ENCODE peak calls at places on chromosomes 7 and 10, in five cellular contexts. One of them, this sample, is unnamed.

GRCh38 chr7:114409750-114410149 is 4.9 kb upstream of the FOXP2 start:
- DNase-seq in MV-4-11: peak
- DNase-seq in kidney epithelial cell: no peak
- DNase-seq in pancreas: no peak
- DNase-seq in choroid plexus epithelial cell: no peak
- DNase-seq in this sample: no peak

GRCh38 chr7:7311001-7311400 is 128.7 kb downstream of the C1GALT1 start:
- DNase-seq in MV-4-11: no peak
- DNase-seq in kidney epithelial cell: no peak
- DNase-seq in pancreas: no peak
- DNase-seq in choroid plexus epithelial cell: no peak
- DNase-seq in this sample: no peak

GRCh38 chr7:116674508-116675173 is 2.6 kb downstream of the MET start:
- DNase-seq in MV-4-11: no peak
- DNase-seq in kidney epithelial cell: no peak
- DNase-seq in pancreas: no peak
- DNase-seq in choroid plexus epithelial cell: no peak
- DNase-seq in this sample: no peak

GRCh38 chr10:101226506-101226887 is 2.8 kb downstream of the LBX1 start:
- DNase-seq in MV-4-11: no peak
- DNase-seq in kidney epithelial cell: no peak
- DNase-seq in pancreas: no peak
- DNase-seq in choroid plexus epithelial cell: no peak
- DNase-seq in this sample: no peak

GRCh38 chr10:31075434-31075833 is 43.8 kb upstream of the ZNF438 start:
- DNase-seq in MV-4-11: no peak
- DNase-seq in kidney epithelial cell: peak
- DNase-seq in pancreas: no peak
- DNase-seq in choroid plexus epithelial cell: peak
- DNase-seq in this sample: no peak

GRCh38 chr10:97025613-97026242 is 160.0 kb downstream of the SLIT1 start:
- DNase-seq in MV-4-11: peak
- DNase-seq in kidney epithelial cell: no peak
- DNase-seq in pancreas: peak
- DNase-seq in choroid plexus epithelial cell: peak
- DNase-seq in this sample: peak

GRCh38 chr7:47377741-47378140 is 204.2 kb downstream of the TNS3 start:
- DNase-seq in MV-4-11: no peak
- DNase-seq in kidney epithelial cell: no peak
- DNase-seq in pancreas: no peak
- DNase-seq in choroid plexus epithelial cell: no peak
- DNase-seq in this sample: no peak

GRCh38 chr7:126228356-126229061 is 1024.2 kb downstream of the GRM8 start:
- DNase-seq in MV-4-11: no peak
- DNase-seq in kidney epithelial cell: no peak
- DNase-seq in pancreas: no peak
- DNase-seq in choroid plexus epithelial cell: no peak
- DNase-seq in this sample: no peak

GRCh38 chr10:30151581-30152389 is 92.4 kb upstream of the JCAD start:
- DNase-seq in MV-4-11: peak
- DNase-seq in kidney epithelial cell: peak
- DNase-seq in pancreas: no peak
- DNase-seq in choroid plexus epithelial cell: peak
- DNase-seq in this sample: no peak

GRCh38 chr7:74043523-74043951 is 15.6 kb downstream of the ELN start:
- DNase-seq in MV-4-11: no peak
- DNase-seq in kidney epithelial cell: no peak
- DNase-seq in pancreas: no peak
- DNase-seq in choroid plexus epithelial cell: peak
- DNase-seq in this sample: no peak

GRCh38 chr7:22854158-22855048 is 31.8 kb upstream of the TOMM7 start:
- DNase-seq in MV-4-11: peak
- DNase-seq in kidney epithelial cell: no peak
- DNase-seq in pancreas: peak
- DNase-seq in choroid plexus epithelial cell: peak
- DNase-seq in this sample: peak

GRCh38 chr7:134654104-134654775 is 7.6 kb downstream of the BPGM start:
- DNase-seq in MV-4-11: no peak
- DNase-seq in kidney epithelial cell: no peak
- DNase-seq in pancreas: no peak
- DNase-seq in choroid plexus epithelial cell: no peak
- DNase-seq in this sample: no peak

GRCh38 chr10:114638874-114639625 is 19.0 kb downstream of the ABLIM1 start:
- DNase-seq in MV-4-11: peak
- DNase-seq in kidney epithelial cell: peak
- DNase-seq in pancreas: no peak
- DNase-seq in choroid plexus epithelial cell: peak
- DNase-seq in this sample: no peak

GRCh38 chr7:117809958-117810357 is 63.3 kb downstream of the CTTNBP2 start:
- DNase-seq in MV-4-11: no peak
- DNase-seq in kidney epithelial cell: no peak
- DNase-seq in pancreas: no peak
- DNase-seq in choroid plexus epithelial cell: no peak
- DNase-seq in this sample: no peak

GRCh38 chr7:129684777-129685176 is 73.3 kb downstream of the NRF1 start:
- DNase-seq in MV-4-11: no peak
- DNase-seq in kidney epithelial cell: peak
- DNase-seq in pancreas: no peak
- DNase-seq in choroid plexus epithelial cell: peak
- DNase-seq in this sample: no peak

GRCh38 chr10:7484456-7485266 is 73.8 kb upstream of the SFMBT2 start:
- DNase-seq in MV-4-11: peak
- DNase-seq in kidney epithelial cell: no peak
- DNase-seq in pancreas: no peak
- DNase-seq in choroid plexus epithelial cell: no peak
- DNase-seq in this sample: no peak

GRCh38 chr10:97179731-97180366 is 5.9 kb downstream of the SLIT1 start:
- DNase-seq in MV-4-11: no peak
- DNase-seq in kidney epithelial cell: no peak
- DNase-seq in pancreas: no peak
- DNase-seq in choroid plexus epithelial cell: no peak
- DNase-seq in this sample: peak

GRCh38 chr7:732556-732955 is 5.5 kb upstream of the PRKAR1B start:
- DNase-seq in MV-4-11: no peak
- DNase-seq in kidney epithelial cell: no peak
- DNase-seq in pancreas: no peak
- DNase-seq in choroid plexus epithelial cell: no peak
- DNase-seq in this sample: no peak

GRCh38 chr10:130577039-130577438 is 440.8 kb downstream of the GLRX3 start:
- DNase-seq in MV-4-11: no peak
- DNase-seq in kidney epithelial cell: no peak
- DNase-seq in pancreas: no peak
- DNase-seq in choroid plexus epithelial cell: no peak
- DNase-seq in this sample: no peak

This sample was measured in neural crest cell.